ENCODE peak calls at places on chromosomes 1 and 21, in five cellular contexts. One of them, this sample, is unnamed.

GRCh38 chr1:19654386-19654785 is 10.3 kb downstream of the NBL1 start:
- DNase-seq in heart right ventricle: no peak
- DNase-seq in cardiac muscle cell: no peak
- DNase-seq in neuronal stem cell: no peak
- DNase-seq in transverse colon: no peak
- DNase-seq in this sample: no peak

GRCh38 chr1:110433803-110434202 is 17.1 kb upstream of the PROK1 start:
- DNase-seq in heart right ventricle: peak
- DNase-seq in neuronal stem cell: peak
- DNase-seq in cardiac muscle cell: peak
- DNase-seq in transverse colon: no peak
- DNase-seq in this sample: no peak

GRCh38 chr1:36148821-36149236 is 457 bp downstream of the TRAPPC3 start:
- DNase-seq in heart right ventricle: no peak
- DNase-seq in neuronal stem cell: no peak
- DNase-seq in transverse colon: no peak
- DNase-seq in cardiac muscle cell: no peak
- DNase-seq in this sample: no peak

GRCh38 chr1:20792177-20792576 is 5.1 kb upstream of the HP1BP3 start:
- DNase-seq in neuronal stem cell: no peak
- DNase-seq in heart right ventricle: no peak
- DNase-seq in transverse colon: no peak
- DNase-seq in cardiac muscle cell: peak
- DNase-seq in this sample: no peak

GRCh38 chr21:37198989-37199924 is 67.9 kb downstream of the VPS26C start:
- DNase-seq in heart right ventricle: no peak
- DNase-seq in neuronal stem cell: no peak
- DNase-seq in cardiac muscle cell: peak
- DNase-seq in transverse colon: no peak
- DNase-seq in this sample: no peak

GRCh38 chr1:205285391-205286101 is 36.0 kb downstream of the NUAK2 start:
- DNase-seq in heart right ventricle: no peak
- DNase-seq in neuronal stem cell: no peak
- DNase-seq in cardiac muscle cell: peak
- DNase-seq in transverse colon: peak
- DNase-seq in this sample: no peak

GRCh38 chr1:223796210-223796609 is 49.5 kb downstream of the TP53BP2 start:
- DNase-seq in transverse colon: no peak
- DNase-seq in neuronal stem cell: no peak
- DNase-seq in cardiac muscle cell: no peak
- DNase-seq in heart right ventricle: no peak
- DNase-seq in this sample: no peak

GRCh38 chr1:43317817-43318471 is 17.2 kb downstream of the TIE1 start:
- DNase-seq in heart right ventricle: no peak
- DNase-seq in transverse colon: no peak
- DNase-seq in cardiac muscle cell: no peak
- DNase-seq in neuronal stem cell: no peak
- DNase-seq in this sample: peak

GRCh38 chr21:23401278-23401677 is 2206.0 kb downstream of the MRPL39 start:
- DNase-seq in neuronal stem cell: no peak
- DNase-seq in cardiac muscle cell: peak
- DNase-seq in transverse colon: no peak
- DNase-seq in heart right ventricle: no peak
- DNase-seq in this sample: no peak

GRCh38 chr1:170471310-170471839 is 60.6 kb upstream of the GORAB start:
- DNase-seq in neuronal stem cell: no peak
- DNase-seq in cardiac muscle cell: peak
- DNase-seq in heart right ventricle: no peak
- DNase-seq in transverse colon: no peak
- DNase-seq in this sample: no peak

GRCh38 chr1:86619313-86619712 is 72.4 kb downstream of the CLCA4 start:
- DNase-seq in heart right ventricle: no peak
- DNase-seq in transverse colon: no peak
- DNase-seq in cardiac muscle cell: no peak
- DNase-seq in neuronal stem cell: no peak
- DNase-seq in this sample: no peak

GRCh38 chr1:172108494-172108893 is 267.2 kb downstream of the DNM3 start:
- DNase-seq in cardiac muscle cell: no peak
- DNase-seq in heart right ventricle: no peak
- DNase-seq in transverse colon: no peak
- DNase-seq in neuronal stem cell: no peak
- DNase-seq in this sample: no peak

GRCh38 chr1:55466921-55467320 is 251.8 kb upstream of the USP24 start:
- DNase-seq in cardiac muscle cell: no peak
- DNase-seq in transverse colon: no peak
- DNase-seq in neuronal stem cell: no peak
- DNase-seq in heart right ventricle: no peak
- DNase-seq in this sample: no peak

GRCh38 chr1:37602750-37603694 is 7.3 kb upstream of the GNL2 start:
- DNase-seq in cardiac muscle cell: peak
- DNase-seq in transverse colon: peak
- DNase-seq in neuronal stem cell: peak
- DNase-seq in heart right ventricle: peak
- DNase-seq in this sample: no peak

GRCh38 chr1:26771285-26771642 is 16.5 kb upstream of the PIGV start:
- DNase-seq in transverse colon: no peak
- DNase-seq in cardiac muscle cell: no peak
- DNase-seq in heart right ventricle: no peak
- DNase-seq in neuronal stem cell: no peak
- DNase-seq in this sample: no peak

GRCh38 chr1:145887631-145888030 is 2.0 kb upstream of the ANKRD35 start:
- DNase-seq in transverse colon: no peak
- DNase-seq in neuronal stem cell: no peak
- DNase-seq in cardiac muscle cell: no peak
- DNase-seq in heart right ventricle: no peak
- DNase-seq in this sample: no peak

GRCh38 chr1:234512376-234512965 is 33.5 kb upstream of the TARBP1 start:
- DNase-seq in transverse colon: no peak
- DNase-seq in neuronal stem cell: no peak
- DNase-seq in cardiac muscle cell: no peak
- DNase-seq in heart right ventricle: no peak
- DNase-seq in this sample: no peak

GRCh38 chr21:31107871-31108270 is 69.6 kb upstream of the KRTAP19-8 start:
- DNase-seq in cardiac muscle cell: no peak
- DNase-seq in neuronal stem cell: no peak
- DNase-seq in heart right ventricle: no peak
- DNase-seq in transverse colon: no peak
- DNase-seq in this sample: no peak

GRCh38 chr21:44752701-44753235 is 41.4 kb upstream of the TSPEAR start:
- DNase-seq in transverse colon: no peak
- DNase-seq in cardiac muscle cell: peak
- DNase-seq in heart right ventricle: no peak
- DNase-seq in neuronal stem cell: no peak
- DNase-seq in this sample: no peak

DNA sequence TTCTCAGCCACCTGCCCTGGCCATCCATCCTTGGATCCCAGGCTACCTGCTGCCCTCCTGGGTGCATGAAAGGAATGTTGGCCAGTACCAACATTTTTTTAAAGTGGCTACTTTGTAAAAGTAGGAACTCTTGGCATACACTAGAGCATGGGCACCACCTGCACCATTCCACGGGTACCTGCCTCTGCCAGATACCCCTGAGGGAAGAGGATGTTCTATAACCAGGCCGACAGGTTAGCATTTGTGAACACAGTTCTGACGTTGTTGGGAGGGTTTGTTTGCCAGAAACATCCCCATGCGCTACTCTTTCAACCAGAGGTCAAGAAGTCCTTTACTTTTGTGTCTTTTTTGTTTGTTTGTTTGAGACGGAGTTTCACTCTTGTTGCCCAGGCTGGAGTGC is 43.0 kb downstream of the EVA1C start:
- DNase-seq in cardiac muscle cell: no peak
- DNase-seq in heart right ventricle: no peak
- DNase-seq in neuronal stem cell: no peak
- DNase-seq in transverse colon: no peak
- DNase-seq in this sample: peak
- H3K27ac ChIP-seq in cardiac muscle cell: no peak
- H3K27ac ChIP-seq in heart right ventricle: peak
- H3K27ac ChIP-seq in neuronal stem cell: no peak
- H3K27ac ChIP-seq in transverse colon: no peak
- H3K27ac ChIP-seq in this sample: peak

GRCh38 chr1:83761084-83761760 is 237.7 kb downstream of the TTLL7 start:
- DNase-seq in transverse colon: peak
- DNase-seq in neuronal stem cell: no peak
- DNase-seq in cardiac muscle cell: no peak
- DNase-seq in heart right ventricle: no peak
- DNase-seq in this sample: no peak

GRCh38 chr1:83762419-83762818 is 236.5 kb downstream of the TTLL7 start:
- DNase-seq in neuronal stem cell: no peak
- DNase-seq in transverse colon: no peak
- DNase-seq in cardiac muscle cell: no peak
- DNase-seq in heart right ventricle: no peak
- DNase-seq in this sample: no peak

GRCh38 chr1:83761977-83762376 is 237.0 kb downstream of the TTLL7 start:
- DNase-seq in heart right ventricle: no peak
- DNase-seq in neuronal stem cell: no peak
- DNase-seq in transverse colon: no peak
- DNase-seq in cardiac muscle cell: no peak
- DNase-seq in this sample: no peak

GRCh38 chr1:83763281-83764095 is 235.4 kb downstream of the TTLL7 start:
- DNase-seq in cardiac muscle cell: no peak
- DNase-seq in transverse colon: no peak
- DNase-seq in heart right ventricle: no peak
- DNase-seq in neuronal stem cell: no peak
- DNase-seq in this sample: no peak

GRCh38 chr1:83760211-83760978 is 238.5 kb downstream of the TTLL7 start:
- DNase-seq in heart right ventricle: no peak
- DNase-seq in cardiac muscle cell: no peak
- DNase-seq in transverse colon: no peak
- DNase-seq in neuronal stem cell: no peak
- DNase-seq in this sample: no peak
- H3K27ac ChIP-seq in heart right ventricle: no peak
- H3K27ac ChIP-seq in cardiac muscle cell: no peak
- H3K27ac ChIP-seq in transverse colon: no peak
- H3K27ac ChIP-seq in neuronal stem cell: no peak
- H3K27ac ChIP-seq in this sample: no peak

DNA sequence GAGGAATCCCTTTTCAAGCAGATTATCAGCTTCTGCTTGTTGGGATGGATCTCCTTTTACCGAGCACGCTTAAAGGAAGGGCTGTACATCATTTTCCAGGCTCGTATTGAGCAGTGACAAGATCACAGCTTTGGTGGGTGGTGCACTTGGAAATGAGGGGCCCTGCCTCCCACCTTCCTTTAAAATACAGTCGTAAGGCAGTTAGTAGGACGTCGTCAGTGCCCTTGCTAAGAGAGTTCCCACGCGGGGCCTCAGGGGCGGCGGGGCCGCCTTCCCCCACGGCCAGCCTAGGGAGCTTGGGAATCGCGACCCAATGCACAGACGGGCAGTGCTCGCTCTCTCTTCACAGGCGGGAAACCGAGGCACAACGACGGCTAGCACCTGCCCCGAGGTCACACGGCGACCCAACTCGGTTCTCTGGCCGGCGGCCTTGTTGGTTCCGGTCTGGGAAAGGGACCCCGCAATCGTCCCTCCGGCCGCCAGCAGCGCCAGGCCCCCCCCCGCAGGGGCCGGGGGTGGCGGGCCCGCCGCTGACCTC is 58.6 kb downstream of the H3-3A start:
- DNase-seq in neuronal stem cell: no peak
- DNase-seq in cardiac muscle cell: no peak
- DNase-seq in heart right ventricle: no peak
- DNase-seq in transverse colon: no peak
- DNase-seq in this sample: no peak
- H3K27ac ChIP-seq in neuronal stem cell: no peak
- H3K27ac ChIP-seq in cardiac muscle cell: no peak
- H3K27ac ChIP-seq in heart right ventricle: no peak
- H3K27ac ChIP-seq in transverse colon: peak
- H3K27ac ChIP-seq in this sample: peak

DNA sequence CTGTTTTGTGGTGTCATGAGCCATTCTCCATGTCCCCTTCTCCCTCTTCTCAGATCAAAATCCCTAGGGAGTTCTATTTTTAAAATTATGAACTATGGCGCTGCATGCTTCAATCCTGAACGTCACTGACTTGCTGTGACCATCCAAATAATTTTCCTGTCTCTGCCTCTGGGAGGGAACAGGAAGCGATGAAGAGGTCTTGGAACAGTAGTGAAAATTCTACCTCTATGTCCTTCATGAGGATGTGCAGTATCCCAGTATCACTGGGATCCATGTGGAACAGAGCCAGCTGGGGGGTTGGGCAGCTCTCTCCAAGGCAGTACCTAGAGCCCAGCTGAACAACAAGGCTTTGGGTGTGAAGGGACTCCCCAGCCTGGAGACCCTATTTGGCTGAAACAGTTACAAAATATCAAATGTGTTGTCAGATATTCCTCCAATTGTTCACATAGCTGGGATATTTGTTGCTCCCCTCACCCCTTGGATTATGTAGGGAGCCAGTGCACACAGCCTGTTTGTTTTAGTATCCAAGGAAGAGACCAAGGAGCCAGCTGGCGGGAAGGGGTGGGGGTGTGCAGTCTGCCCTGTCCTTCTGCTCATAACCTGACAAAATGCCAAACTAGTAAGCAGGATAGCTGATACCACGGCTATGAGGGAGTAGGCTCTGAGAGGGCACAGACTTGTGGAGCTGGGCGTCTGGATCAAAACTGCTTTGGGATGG is 7.6 kb downstream of the DCLRE1B start:
- DNase-seq in transverse colon: no peak
- DNase-seq in cardiac muscle cell: peak
- DNase-seq in neuronal stem cell: no peak
- DNase-seq in heart right ventricle: peak
- DNase-seq in this sample: no peak
- H3K27ac ChIP-seq in transverse colon: peak
- H3K27ac ChIP-seq in cardiac muscle cell: no peak
- H3K27ac ChIP-seq in neuronal stem cell: no peak
- H3K27ac ChIP-seq in heart right ventricle: peak
- H3K27ac ChIP-seq in this sample: peak

GRCh38 chr1:93804412-93804811 is 74.6 kb downstream of the DNTTIP2 start:
- DNase-seq in neuronal stem cell: no peak
- DNase-seq in cardiac muscle cell: peak
- DNase-seq in heart right ventricle: peak
- DNase-seq in transverse colon: no peak
- DNase-seq in this sample: no peak
- H3K27ac ChIP-seq in neuronal stem cell: no peak
- H3K27ac ChIP-seq in cardiac muscle cell: no peak
- H3K27ac ChIP-seq in heart right ventricle: no peak
- H3K27ac ChIP-seq in transverse colon: no peak
- H3K27ac ChIP-seq in this sample: peak

DNA sequence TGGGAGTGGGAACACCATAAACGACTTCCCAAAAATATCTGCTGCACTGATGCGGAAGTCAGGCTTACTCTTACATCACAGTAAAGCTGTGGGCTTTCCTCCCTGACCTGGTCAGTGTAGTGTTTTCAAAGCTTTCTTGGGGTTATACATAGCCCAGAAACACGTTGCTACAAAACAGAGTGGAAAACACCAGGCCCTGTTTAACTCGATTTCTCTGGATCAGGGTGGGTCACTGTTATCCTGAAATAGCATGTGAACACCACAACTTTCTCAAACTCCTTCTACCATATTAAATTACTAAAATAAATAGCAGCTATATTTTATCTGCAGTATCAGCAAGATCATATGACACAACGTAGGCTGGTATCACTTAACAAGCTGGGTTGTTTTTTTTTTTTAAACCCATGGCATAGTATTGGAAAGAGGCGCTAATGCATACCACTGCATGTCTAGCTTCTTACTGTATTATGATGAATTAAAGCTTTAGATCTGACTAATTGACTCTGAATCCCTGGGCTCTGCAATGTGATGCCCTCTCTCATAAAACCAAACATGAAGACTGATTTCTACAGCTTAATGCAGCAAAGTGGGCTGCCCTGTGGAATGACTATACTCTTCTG is 184.7 kb downstream of the TGFB2 start:
- DNase-seq in cardiac muscle cell: no peak
- DNase-seq in neuronal stem cell: no peak
- DNase-seq in transverse colon: no peak
- DNase-seq in heart right ventricle: no peak
- DNase-seq in this sample: no peak
- H3K27ac ChIP-seq in cardiac muscle cell: peak
- H3K27ac ChIP-seq in neuronal stem cell: no peak
- H3K27ac ChIP-seq in transverse colon: no peak
- H3K27ac ChIP-seq in heart right ventricle: no peak
- H3K27ac ChIP-seq in this sample: no peak

GRCh38 chr1:206970406-206970805 is at the start of gene FCAMR:
- DNase-seq in heart right ventricle: no peak
- DNase-seq in cardiac muscle cell: no peak
- DNase-seq in transverse colon: no peak
- DNase-seq in neuronal stem cell: no peak
- DNase-seq in this sample: no peak
- H3K27ac ChIP-seq in heart right ventricle: no peak
- H3K27ac ChIP-seq in cardiac muscle cell: no peak
- H3K27ac ChIP-seq in transverse colon: peak
- H3K27ac ChIP-seq in neuronal stem cell: no peak
- H3K27ac ChIP-seq in this sample: no peak